ENCODE peak calls at places on chromosomes 2 and 18, in six cellular contexts. K is transverse colon, P is GM12891, A is upper lobe of left lung, W is endothelial cell of umbilical vein, V is SK-N-SH. E is an unnamed sample.

GRCh38 chr18:66872277-66872676 is 268.4 kb upstream of the CDH19 start:
- DNase-seq in K (no peak), P (no peak), A (no peak), W (peak; percentile 51), V (peak; percentile 36), E (no peak)

GRCh38 chr2:148027822-148028221 is 6.9 kb downstream of the MBD5 start:
- DNase-seq in K (no peak), P (no peak), A (no peak), W (no peak), V (no peak), E (no peak)

GRCh38 chr2:227491391-227491790 is 19.4 kb downstream of the AGFG1 start:
- DNase-seq in K (no peak), P (no peak), A (no peak), W (no peak), V (no peak), E (no peak)

GRCh38 chr2:98757904-98758421 is 27.0 kb upstream of the MGAT4A start:
- DNase-seq in K (peak; percentile 69), P (peak; percentile 47), A (peak; percentile 91), W (peak; percentile 98), V (no peak), E (peak; percentile 70)

GRCh38 chr2:232204457-232204931 is 174.1 kb upstream of the ALPP start:
- DNase-seq in K (no peak), P (no peak), A (no peak), W (no peak), V (no peak), E (peak; percentile 66)

GRCh38 chr2:175154670-175155082 is 13.3 kb downstream of the ATF2 start:
- DNase-seq in K (no peak), P (no peak), A (no peak), W (no peak), V (no peak), E (no peak)

GRCh38 chr18:43220691-43221090 is 56.6 kb downstream of the SYT4 start:
- DNase-seq in K (no peak), P (no peak), A (no peak), W (no peak), V (no peak), E (no peak)

GRCh38 chr18:79912409-79912991 is 39.0 kb downstream of the SLC66A2 start:
- DNase-seq in K (peak; percentile 5), P (no peak), A (no peak), W (no peak), V (no peak), E (no peak)

GRCh38 chr18:34921271-34921670 is 119.9 kb upstream of the MAPRE2 start:
- DNase-seq in K (no peak), P (no peak), A (no peak), W (no peak), V (no peak), E (no peak)

GRCh38 chr2:43773876-43774613 is at the start of gene DYNC2LI1:
- DNase-seq in K (peak; percentile 93), P (peak; percentile 73), A (peak; percentile 94), W (peak; percentile 95), V (peak; percentile 91), E (peak; percentile 92)

GRCh38 chr2:152571035-152571766 is 146.1 kb downstream of the PRPF40A start:
- DNase-seq in K (no peak), P (no peak), A (no peak), W (no peak), V (no peak), E (no peak)

GRCh38 chr2:38394903-38395341 is 17.8 kb upstream of the ATL2 start:
- DNase-seq in K (no peak), P (no peak), A (no peak), W (no peak), V (no peak), E (no peak)

GRCh38 chr2:56287508-56287907 is 103.7 kb downstream of the CCDC85A start:
- DNase-seq in K (no peak), P (no peak), A (no peak), W (peak; percentile 15), V (no peak), E (no peak)

GRCh38 chr2:44941551-44942234 is at the start of gene SIX3:
- DNase-seq in K (peak; percentile 26), P (no peak), A (no peak), W (peak; percentile 37), V (peak; percentile 89), E (no peak)

GRCh38 chr2:112814278-112814677 is 22.3 kb downstream of the IL1B start:
- DNase-seq in K (no peak), P (no peak), A (no peak), W (no peak), V (no peak), E (no peak)

GRCh38 chr2:132416080-132416911 is at the start of gene GPR39:
- DNase-seq in K (peak; percentile 94), P (no peak), A (peak; percentile 94), W (peak; percentile 53), V (peak; percentile 79), E (peak; percentile 94)

GRCh38 chr18:59994357-59994756 is 94.6 kb downstream of the PMAIP1 start:
- DNase-seq in K (no peak), P (no peak), A (no peak), W (no peak), V (no peak), E (no peak)

GRCh38 chr2:27752551-27753237 is 18.8 kb upstream of the MRPL33 start:
- DNase-seq in K (peak; percentile 29), P (no peak), A (peak; percentile 67), W (no peak), V (no peak), E (peak; percentile 76)

GRCh38 chr2:99858951-99859596 is 283.3 kb downstream of the AFF3 start:
- DNase-seq in K (no peak), P (no peak), A (no peak), W (no peak), V (no peak), E (no peak)

GRCh38 chr2:54557601-54558187 is 101.6 kb downstream of the SPTBN1 start:
- DNase-seq in K (peak; percentile 74), P (no peak), A (peak; percentile 76), W (peak; percentile 73), V (peak; percentile 70), E (peak; percentile 75)

GRCh38 chr2:189024861-189025618 is 50.9 kb downstream of the COL3A1 start:
- DNase-seq in K (no peak), P (no peak), A (no peak), W (no peak), V (no peak), E (no peak)

GRCh38 chr2:152694161-152694661 is 23.1 kb downstream of the PRPF40A start:
- DNase-seq in K (no peak), P (no peak), A (no peak), W (peak; percentile 20), V (no peak), E (no peak)

GRCh38 chr18:23740105-23740830 is 51.0 kb downstream of the LAMA3 start:
- DNase-seq in K (peak; percentile 40), P (no peak), A (no peak), W (no peak), V (no peak), E (no peak)

GRCh38 chr2:25740810-25741381 is 67.5 kb upstream of the DTNB start:
- DNase-seq in K (no peak), P (no peak), A (no peak), W (no peak), V (no peak), E (no peak)

GRCh38 chr2:217552081-217552480 is 450.7 kb downstream of the TNS1 start:
- DNase-seq in K (no peak), P (no peak), A (no peak), W (no peak), V (no peak), E (no peak)

GRCh38 chr2:111626037-111626861 is 257.7 kb downstream of the ANAPC1 start:
- DNase-seq in K (no peak), P (no peak), A (peak; percentile 31), W (no peak), V (no peak), E (no peak)

GRCh38 chr2:14982790-14983189 is 350.3 kb downstream of the LRATD1 start:
- DNase-seq in K (no peak), P (no peak), A (no peak), W (no peak), V (no peak), E (no peak)

GRCh38 chr2:207135340-207135739 is 30.4 kb downstream of the KLF7 start:
- DNase-seq in K (no peak), P (no peak), A (no peak), W (peak; percentile 86), V (no peak), E (no peak)

GRCh38 chr18:39732918-39733317 is 2167.3 kb upstream of the CELF4 start:
- DNase-seq in K (no peak), P (no peak), A (no peak), W (no peak), V (no peak), E (no peak)

GRCh38 chr18:63730788-63731187 is 28.0 kb downstream of the SERPINB11 start:
- DNase-seq in K (no peak), P (no peak), A (no peak), W (no peak), V (no peak), E (no peak)

GRCh38 chr2:173981520-173981919 is 16.3 kb upstream of the SP3 start:
- DNase-seq in K (no peak), P (no peak), A (no peak), W (no peak), V (no peak), E (no peak)
- TF ChIP-seq POLR2AphosphoS5 in K (no peak), P (no peak), A (no peak), W (no peak), V (no peak), E (no peak)

DNA sequence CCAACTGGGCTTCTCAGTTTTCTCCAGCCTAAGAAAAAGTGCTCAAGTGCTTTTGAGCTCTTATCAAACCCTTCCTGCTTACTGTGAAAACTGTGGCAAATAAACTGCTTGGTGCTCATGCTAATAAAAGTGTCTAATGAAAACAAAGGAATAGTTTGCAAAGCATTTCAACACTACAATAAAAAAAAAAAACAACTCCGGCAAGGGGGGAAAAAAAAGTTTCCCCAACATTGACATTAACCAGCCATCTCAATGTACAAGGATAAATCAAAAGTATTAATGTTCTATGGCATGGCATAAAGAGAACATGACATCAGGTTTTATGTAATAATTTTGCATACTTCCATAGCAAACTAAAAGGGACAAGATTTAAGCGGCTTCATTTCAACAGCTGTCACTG is 14.7 kb upstream of the STPG4 start:
- DNase-seq in K (no peak), P (no peak), A (no peak), W (no peak), V (no peak), E (no peak)
- TF ChIP-seq POLR2AphosphoS5 in K (peak; percentile 91), P (no peak), A (no peak), W (no peak), V (no peak), E (no peak)

GRCh38 chr2:106269591-106270291 is 75.6 kb upstream of the UXS1 start:
- DNase-seq in K (peak; percentile 72), P (peak; percentile 25), A (peak; percentile 88), W (no peak), V (peak; percentile 67), E (peak; percentile 92)
- TF ChIP-seq POLR2AphosphoS5 in K (peak; percentile 38), P (no peak), A (no peak), W (no peak), V (no peak), E (no peak)

DNA sequence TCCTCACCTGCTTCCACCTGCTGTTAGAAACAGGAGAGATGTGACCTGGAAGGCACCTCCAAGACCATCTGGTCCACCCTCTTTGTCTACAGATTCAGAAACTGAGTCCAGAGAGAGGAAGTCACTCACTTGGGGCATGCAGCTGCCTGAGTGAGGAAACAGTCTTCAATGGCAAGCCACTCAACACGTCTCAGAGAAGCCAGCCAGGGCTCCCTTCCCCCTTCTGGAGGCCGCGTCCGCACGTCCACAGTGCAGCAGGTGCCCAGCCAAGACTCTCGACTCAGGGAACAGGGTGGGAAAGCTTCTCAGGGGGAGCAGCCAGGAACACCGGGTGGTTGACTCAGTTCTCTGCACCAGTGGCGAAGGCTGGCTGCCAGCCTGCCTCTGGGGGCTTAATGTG is 201.7 kb downstream of the BCL11A start:
- DNase-seq in K (no peak), P (no peak), A (no peak), W (no peak), V (no peak), E (no peak)
- TF ChIP-seq POLR2AphosphoS5 in K (no peak), P (no peak), A (no peak), W (no peak), V (no peak), E (no peak)

E was measured in stomach.